ENCODE peak calls at places on chromosomes 16 and 17, in four cellular contexts. K is GM12891, V is NCI-H1092, Z is PC-3. T is an unnamed sample.

GRCh38 chr16:1505073-1505844 is 12.1 kb downstream of the TELO2 start:
- DNase-seq in Z (no peak), V (no peak), K (no peak), T (no peak)

GRCh38 chr17:82051776-82052637 is at the start of the genes GPS1 and RFNG:
- DNase-seq in K (peak; percentile 98), V (peak; percentile 31), Z (peak; percentile 68), T (peak; percentile 95)

GRCh38 chr17:40097931-40098845 is 2.2 kb downstream of the NR1D1 start:
- DNase-seq in K (no peak), V (no peak), Z (peak; percentile 25), T (peak; percentile 73)

GRCh38 chr16:73448970-73449369 is 401.0 kb upstream of the ZFHX3 start:
- DNase-seq in V (no peak), K (no peak), Z (no peak), T (no peak)

GRCh38 chr17:43701318-43701743 is 39.6 kb upstream of the MEOX1 start:
- DNase-seq in K (peak; percentile 49), Z (peak; percentile 50), V (no peak), T (peak; percentile 68)

GRCh38 chr17:20156196-20157077 is 147.3 kb downstream of the SPECC1 start:
- DNase-seq in K (peak; percentile 41), V (no peak), Z (peak; percentile 84), T (peak; percentile 73)

GRCh38 chr16:58267524-58268243 is 27.1 kb downstream of the PRSS54 start:
- DNase-seq in K (no peak), Z (no peak), V (no peak), T (no peak)

GRCh38 chr16:16071631-16072244 is 122.3 kb downstream of the ABCC1 start:
- DNase-seq in K (no peak), V (no peak), Z (no peak), T (no peak)

GRCh38 chr16:49013727-49014080 is 267.9 kb downstream of the CBLN1 start:
- DNase-seq in V (no peak), Z (no peak), K (no peak), T (no peak)

GRCh38 chr17:44465897-44466296 is 37.3 kb downstream of the GPATCH8 start:
- DNase-seq in K (no peak), Z (no peak), V (no peak), T (no peak)

GRCh38 chr16:57479422-57480126 is 6.7 kb downstream of the DOK4 start:
- DNase-seq in K (no peak), V (no peak), Z (no peak), T (peak; percentile 28)

GRCh38 chr17:39231091-39231561 is 5.4 kb upstream of the STAC2 start:
- DNase-seq in V (no peak), K (no peak), Z (no peak), T (no peak)

GRCh38 chr17:31490991-31491793 is 99.7 kb downstream of the RAB11FIP4 start:
- DNase-seq in V (no peak), Z (no peak), K (peak; percentile 48), T (no peak)

GRCh38 chr17:48722201-48722907 is at the start of gene PRAC1:
- DNase-seq in Z (peak; percentile 97), V (no peak), K (no peak), T (no peak)

GRCh38 chr16:70512456-70512855 is 10.9 kb downstream of the COG4 start:
- DNase-seq in K (no peak), V (no peak), Z (peak; percentile 66), T (no peak)

GRCh38 chr17:41298458-41299135 is 4.1 kb downstream of the KRTAP29-1 start:
- DNase-seq in Z (no peak), K (no peak), V (no peak), T (no peak)

GRCh38 chr17:64073771-64074703 is 53.6 kb upstream of the ICAM2 start:
- DNase-seq in K (no peak), V (no peak), Z (no peak), T (no peak)

GRCh38 chr17:45108595-45109521 is 23.5 kb downstream of the PLCD3 start:
- DNase-seq in K (no peak), Z (peak; percentile 39), V (no peak), T (no peak)

T was measured in activated effector memory CD4-positive, alpha-beta T cell treated with anti-CD3 and anti-CD28 coated beads, Interleukin-2, amount 50 U/mL, for 16 hours.